ENCODE peak calls at places on chromosome 22, in four cellular contexts. Z, D, M and C are unnamed samples.

GRCh38 chr22:35102663-35103062 is 36.7 kb downstream of the ISX start:
- DNase-seq in M (peak), Z (no peak), D (no peak), C (no peak)

GRCh38 chr22:37334859-37335818 is 52.8 kb downstream of the CYTH4 start:
- DNase-seq in M (no peak), D (peak), Z (no peak), C (no peak)

GRCh38 chr22:20092477-20092854 is 12.4 kb downstream of the DGCR8 start:
- DNase-seq in M (no peak), D (no peak), Z (no peak), C (no peak)

GRCh38 chr22:41589260-41589600 is 410 bp downstream of the PMM1 start:
- DNase-seq in D (peak), Z (no peak), M (no peak), C (no peak)

GRCh38 chr22:50192056-50192824 is 6.5 kb downstream of the TRABD start:
- DNase-seq in D (no peak), M (peak), Z (no peak), C (no peak)

GRCh38 chr22:36733271-36733670 is 29.7 kb upstream of the CACNG2 start:
- DNase-seq in Z (no peak), M (no peak), D (no peak), C (no peak)

GRCh38 chr22:44822479-44822878 is 70.1 kb downstream of the ARHGAP8 start:
- DNase-seq in Z (no peak), M (no peak), D (no peak), C (no peak)

GRCh38 chr22:43230983-43231723 is 44.2 kb upstream of the TTLL12 start:
- DNase-seq in D (peak), M (peak), Z (peak), C (peak)

GRCh38 chr22:36239150-36239400 is 252 bp downstream of the APOL2 start:
- DNase-seq in M (no peak), Z (no peak), D (no peak), C (no peak)

GRCh38 chr22:40176921-40177737 is 596 bp upstream of the TNRC6B start:
- DNase-seq in Z (no peak), M (peak), D (no peak), C (peak)

GRCh38 chr22:27507935-27508504 is 293.5 kb downstream of the MN1 start:
- DNase-seq in D (no peak), Z (no peak), M (peak), C (no peak)

GRCh38 chr22:49623715-49624114 is 204.0 kb downstream of the BRD1 start:
- DNase-seq in M (no peak), Z (no peak), D (no peak), C (no peak)

GRCh38 chr22:42977574-42977973 is 37.4 kb downstream of the PACSIN2 start:
- DNase-seq in Z (no peak), M (no peak), D (no peak), C (no peak)

GRCh38 chr22:38706101-38706884 is 549 bp downstream of the GTPBP1 start:
- DNase-seq in D (peak), Z (no peak), M (peak), C (peak)

GRCh38 chr22:17172172-17172833 is 13.2 kb upstream of the HDHD5 start:
- DNase-seq in D (no peak), Z (no peak), M (peak), C (no peak)

GRCh38 chr22:27476729-27477128 is 324.8 kb downstream of the MN1 start:
- DNase-seq in D (no peak), Z (no peak), M (peak), C (no peak)

GRCh38 chr22:28783786-28784671 is 11.5 kb downstream of the CCDC117 start:
- DNase-seq in M (no peak), D (no peak), Z (no peak), C (no peak)

GRCh38 chr22:23070418-23071162 is at the start of gene GNAZ:
- DNase-seq in Z (peak), M (no peak), D (peak), C (no peak)

GRCh38 chr22:37752189-37753061 is 55.3 kb upstream of the GCAT start:
- DNase-seq in M (peak), Z (no peak), D (no peak), C (no peak)

GRCh38 chr22:20576445-20576816 is 69.0 kb downstream of the MED15 start:
- DNase-seq in Z (no peak), D (no peak), M (no peak), C (no peak)

GRCh38 chr22:49010901-49011300 is 816.8 kb downstream of the BRD1 start:
- DNase-seq in Z (no peak), D (no peak), M (no peak), C (no peak)

GRCh38 chr22:38564669-38565068 is 5.3 kb downstream of the DMC1 start:
- DNase-seq in D (no peak), M (no peak), Z (no peak), C (no peak)

GRCh38 chr22:26658671-26659478 is 1.5 kb downstream of the MIAT start:
- DNase-seq in M (peak), Z (peak), D (peak), C (peak)

GRCh38 chr22:47270463-47271135 is 508.1 kb downstream of the TBC1D22A start:
- DNase-seq in M (no peak), D (no peak), Z (no peak), C (no peak)

GRCh38 chr22:50578776-50579310 is 616 bp upstream of the CPT1B start:
- DNase-seq in D (no peak), Z (no peak), M (no peak), C (no peak)

GRCh38 chr22:36790648-36791047 is 14.7 kb upstream of the IFT27 start:
- DNase-seq in Z (no peak), D (no peak), M (no peak), C (no peak)

GRCh38 chr22:17914474-17914873 is 109.9 kb downstream of the MICAL3 start:
- DNase-seq in Z (no peak), M (no peak), D (no peak), C (no peak)

GRCh38 chr22:49763696-49764095 is 64.0 kb downstream of the BRD1 start:
- DNase-seq in M (no peak), Z (no peak), D (no peak), C (no peak)

GRCh38 chr22:31228425-31228824 is 16.3 kb downstream of the LIMK2 start:
- DNase-seq in M (no peak), D (no peak), Z (no peak), C (no peak)

GRCh38 chr22:32534252-32535215 is 59.9 kb downstream of the FBXO7 start:
- DNase-seq in M (no peak), D (no peak), Z (no peak), C (no peak)

GRCh38 chr22:42747701-42748513 is 27.2 kb upstream of the A4GALT start:
- DNase-seq in M (peak), Z (no peak), D (no peak), C (no peak)

GRCh38 chr22:49201046-49201970 is 626.4 kb downstream of the BRD1 start:
- DNase-seq in M (no peak), Z (no peak), D (no peak), C (no peak)

GRCh38 chr22:47295226-47295901 is 532.9 kb downstream of the TBC1D22A start:
- DNase-seq in D (no peak), Z (no peak), M (no peak), C (no peak)

GRCh38 chr22:19429950-19430889 is 1.3 kb downstream of the HIRA start:
- DNase-seq in D (no peak), M (peak), Z (peak), C (no peak)

GRCh38 chr22:38347944-38348750 is 30.9 kb upstream of the CSNK1E start:
- DNase-seq in D (no peak), M (peak), Z (no peak), C (no peak)

GRCh38 chr22:29477919-29478318 is 2.1 kb upstream of the NEFH start:
- DNase-seq in D (no peak), M (no peak), Z (no peak), C (no peak)

GRCh38 chr22:38718414-38718813 is 12.7 kb downstream of the GTPBP1 start:
- DNase-seq in M (peak), Z (no peak), D (no peak), C (no peak)

GRCh38 chr22:28986366-28986765 is 75.3 kb downstream of the C22orf31 start:
- DNase-seq in D (no peak), M (no peak), Z (no peak), C (no peak)

GRCh38 chr22:26986051-26986881 is 328.9 kb downstream of the MIAT start:
- DNase-seq in Z (no peak), D (no peak), M (no peak), C (no peak)